ENCODE peak calls at places on chromosomes 1 and 21, in six cellular contexts. One of them, this sample, is unnamed.

GRCh38 chr1:228490120-228491078 is 3.2 kb downstream of the RNF187 start:
- DNase-seq in HepG2: no peak
- DNase-seq in GM12891: no peak
- DNase-seq in H1: no peak
- DNase-seq in K562: no peak
- DNase-seq in GM12878: no peak
- DNase-seq in this sample: no peak

GRCh38 chr21:35111531-35111930 is 62.4 kb upstream of the RUNX1 start:
- DNase-seq in HepG2: no peak
- DNase-seq in GM12891: no peak
- DNase-seq in H1: no peak
- DNase-seq in K562: no peak
- DNase-seq in GM12878: no peak
- DNase-seq in this sample: no peak

GRCh38 chr1:96918406-96918805 is 196.8 kb downstream of the PTBP2 start:
- DNase-seq in HepG2: no peak
- DNase-seq in GM12891: no peak
- DNase-seq in H1: no peak
- DNase-seq in K562: no peak
- DNase-seq in GM12878: no peak
- DNase-seq in this sample: no peak

GRCh38 chr1:200867018-200867811 is 5.6 kb upstream of the GPR25 start:
- DNase-seq in HepG2: no peak
- DNase-seq in GM12891: no peak
- DNase-seq in H1: peak
- DNase-seq in K562: no peak
- DNase-seq in GM12878: no peak
- DNase-seq in this sample: no peak

GRCh38 chr21:41763398-41763931 is 3.4 kb downstream of the RIPK4 start:
- DNase-seq in HepG2: no peak
- DNase-seq in GM12891: no peak
- DNase-seq in H1: no peak
- DNase-seq in K562: no peak
- DNase-seq in GM12878: no peak
- DNase-seq in this sample: no peak

GRCh38 chr1:111203681-111204210 is 3.3 kb upstream of the DENND2D start:
- DNase-seq in HepG2: no peak
- DNase-seq in GM12891: peak
- DNase-seq in H1: no peak
- DNase-seq in K562: no peak
- DNase-seq in GM12878: peak
- DNase-seq in this sample: peak

GRCh38 chr1:247647864-247648263 is 31.7 kb downstream of the OR13G1 start:
- DNase-seq in HepG2: no peak
- DNase-seq in GM12891: no peak
- DNase-seq in H1: no peak
- DNase-seq in K562: no peak
- DNase-seq in GM12878: no peak
- DNase-seq in this sample: no peak

GRCh38 chr1:150365945-150366344 is 2.0 kb downstream of the RPRD2 start:
- DNase-seq in HepG2: no peak
- DNase-seq in GM12891: no peak
- DNase-seq in H1: no peak
- DNase-seq in K562: no peak
- DNase-seq in GM12878: no peak
- DNase-seq in this sample: no peak

GRCh38 chr1:3073520-3074296 is 4.7 kb downstream of the PRDM16 start:
- DNase-seq in HepG2: no peak
- DNase-seq in GM12891: no peak
- DNase-seq in H1: peak
- DNase-seq in K562: no peak
- DNase-seq in GM12878: no peak
- DNase-seq in this sample: no peak

GRCh38 chr21:27475363-27475955 is 508.6 kb upstream of the ADAMTS5 start:
- DNase-seq in HepG2: no peak
- DNase-seq in GM12891: no peak
- DNase-seq in H1: no peak
- DNase-seq in K562: no peak
- DNase-seq in GM12878: no peak
- DNase-seq in this sample: no peak

GRCh38 chr21:44533121-44533890 is 6.7 kb downstream of the KRTAP10-1 start:
- DNase-seq in HepG2: no peak
- DNase-seq in GM12891: no peak
- DNase-seq in H1: no peak
- DNase-seq in K562: no peak
- DNase-seq in GM12878: no peak
- DNase-seq in this sample: no peak

GRCh38 chr1:54296666-54297065 is 96.7 kb downstream of the MRPL37 start:
- DNase-seq in HepG2: no peak
- DNase-seq in GM12891: no peak
- DNase-seq in H1: no peak
- DNase-seq in K562: no peak
- DNase-seq in GM12878: no peak
- DNase-seq in this sample: no peak

GRCh38 chr1:28602536-28603439 is 10.7 kb downstream of the RAB42 start:
- DNase-seq in HepG2: peak
- DNase-seq in GM12891: no peak
- DNase-seq in H1: peak
- DNase-seq in K562: peak
- DNase-seq in GM12878: no peak
- DNase-seq in this sample: no peak

GRCh38 chr1:61318319-61319125 is 236.2 kb downstream of the NFIA start:
- DNase-seq in HepG2: no peak
- DNase-seq in GM12891: peak
- DNase-seq in H1: no peak
- DNase-seq in K562: peak
- DNase-seq in GM12878: peak
- DNase-seq in this sample: peak

GRCh38 chr1:226548281-226549093 is at the start of gene STUM:
- DNase-seq in HepG2: no peak
- DNase-seq in GM12891: peak
- DNase-seq in H1: peak
- DNase-seq in K562: no peak
- DNase-seq in GM12878: no peak
- DNase-seq in this sample: peak
- TF ChIP-seq POLR2AphosphoS5 in HepG2: no peak
- TF ChIP-seq POLR2AphosphoS5 in GM12891: no peak
- TF ChIP-seq POLR2AphosphoS5 in H1: no peak
- TF ChIP-seq POLR2AphosphoS5 in K562: no peak
- TF ChIP-seq POLR2AphosphoS5 in GM12878: no peak
- TF ChIP-seq POLR2AphosphoS5 in this sample: no peak

GRCh38 chr1:30696831-30697230 is 26.6 kb downstream of the MATN1 start:
- DNase-seq in HepG2: no peak
- DNase-seq in GM12891: no peak
- DNase-seq in H1: no peak
- DNase-seq in K562: no peak
- DNase-seq in GM12878: no peak
- DNase-seq in this sample: no peak
- TF ChIP-seq TAF1 in HepG2: no peak
- TF ChIP-seq TAF1 in GM12891: no peak
- TF ChIP-seq TAF1 in H1: no peak
- TF ChIP-seq TAF1 in K562: no peak
- TF ChIP-seq TAF1 in GM12878: no peak
- TF ChIP-seq TAF1 in this sample: no peak

DNA sequence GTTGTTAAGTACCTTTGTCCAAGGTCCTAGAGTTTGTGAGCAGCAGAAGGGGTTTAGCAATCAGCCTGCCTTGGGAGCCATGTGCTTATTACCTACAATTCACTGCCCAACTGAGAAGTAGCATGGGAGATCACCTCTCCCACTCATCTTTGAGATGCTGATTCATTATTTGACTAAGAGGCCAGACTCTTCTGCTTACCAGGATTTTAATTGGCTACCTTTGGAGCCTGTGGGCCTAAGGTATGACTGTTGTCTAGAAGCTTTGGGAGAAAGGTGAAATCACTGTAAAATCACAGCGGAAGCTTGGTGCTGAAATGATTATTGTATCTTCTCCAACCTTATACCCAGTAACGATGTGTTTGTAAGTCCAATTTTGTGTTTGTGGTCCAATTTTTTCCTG is 213.4 kb downstream of the ST6GALNAC3 start:
- DNase-seq in HepG2: no peak
- DNase-seq in GM12891: no peak
- DNase-seq in H1: no peak
- DNase-seq in K562: no peak
- DNase-seq in GM12878: no peak
- DNase-seq in this sample: no peak
- TF ChIP-seq POLR2A in HepG2: no peak
- TF ChIP-seq POLR2A in GM12891: no peak
- TF ChIP-seq POLR2A in H1: no peak
- TF ChIP-seq POLR2A in K562: no peak
- TF ChIP-seq POLR2A in GM12878: no peak
- TF ChIP-seq POLR2A in this sample: no peak

DNA sequence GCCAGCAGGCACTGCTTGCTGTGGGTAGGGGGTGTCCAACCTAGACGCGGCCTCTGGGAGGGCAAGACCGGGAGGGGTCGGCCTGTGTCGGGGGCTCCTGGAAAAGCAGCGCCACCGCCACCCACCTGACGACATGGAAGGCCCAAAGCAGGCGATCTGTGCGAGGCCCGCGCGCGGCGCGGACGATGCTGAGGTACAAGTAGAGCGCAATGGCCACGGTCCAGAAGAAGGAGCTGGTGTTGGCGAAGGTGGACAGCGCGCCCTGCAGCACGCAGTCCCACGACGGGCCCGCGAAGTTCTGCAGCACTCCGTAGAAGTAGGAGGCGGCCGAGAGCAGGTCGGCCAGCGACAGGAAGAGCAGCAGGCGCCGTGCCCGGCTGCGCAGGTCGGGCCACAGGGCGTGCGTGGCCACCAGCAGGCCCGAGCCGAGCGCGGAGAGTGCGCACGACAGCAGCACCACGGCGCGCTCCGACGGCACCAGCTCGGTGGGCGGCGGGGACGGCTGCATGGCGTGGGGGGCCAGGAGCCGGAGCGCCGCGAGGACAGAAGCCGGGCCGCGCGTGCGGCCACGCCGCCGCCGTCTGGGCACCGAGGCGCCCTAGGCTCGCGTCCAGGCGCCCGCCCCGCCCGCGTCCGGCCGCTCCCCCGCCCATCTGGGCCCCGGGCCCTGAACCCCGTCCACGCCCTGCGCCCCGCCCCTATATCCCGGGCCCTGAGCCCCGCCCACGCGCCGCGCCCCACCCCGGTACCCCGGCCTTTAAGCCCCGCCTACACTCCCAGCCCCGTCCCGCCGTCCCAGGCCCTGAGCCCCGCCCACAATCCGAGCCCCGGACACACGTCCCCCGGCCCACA is at the start of gene GPR157:
- DNase-seq in HepG2: peak
- DNase-seq in GM12891: peak
- DNase-seq in H1: peak
- DNase-seq in K562: peak
- DNase-seq in GM12878: no peak
- DNase-seq in this sample: peak
- TF ChIP-seq POLR2AphosphoS5 in HepG2: peak
- TF ChIP-seq POLR2AphosphoS5 in GM12891: no peak
- TF ChIP-seq POLR2AphosphoS5 in H1: no peak
- TF ChIP-seq POLR2AphosphoS5 in K562: no peak
- TF ChIP-seq POLR2AphosphoS5 in GM12878: no peak
- TF ChIP-seq POLR2AphosphoS5 in this sample: no peak

DNA sequence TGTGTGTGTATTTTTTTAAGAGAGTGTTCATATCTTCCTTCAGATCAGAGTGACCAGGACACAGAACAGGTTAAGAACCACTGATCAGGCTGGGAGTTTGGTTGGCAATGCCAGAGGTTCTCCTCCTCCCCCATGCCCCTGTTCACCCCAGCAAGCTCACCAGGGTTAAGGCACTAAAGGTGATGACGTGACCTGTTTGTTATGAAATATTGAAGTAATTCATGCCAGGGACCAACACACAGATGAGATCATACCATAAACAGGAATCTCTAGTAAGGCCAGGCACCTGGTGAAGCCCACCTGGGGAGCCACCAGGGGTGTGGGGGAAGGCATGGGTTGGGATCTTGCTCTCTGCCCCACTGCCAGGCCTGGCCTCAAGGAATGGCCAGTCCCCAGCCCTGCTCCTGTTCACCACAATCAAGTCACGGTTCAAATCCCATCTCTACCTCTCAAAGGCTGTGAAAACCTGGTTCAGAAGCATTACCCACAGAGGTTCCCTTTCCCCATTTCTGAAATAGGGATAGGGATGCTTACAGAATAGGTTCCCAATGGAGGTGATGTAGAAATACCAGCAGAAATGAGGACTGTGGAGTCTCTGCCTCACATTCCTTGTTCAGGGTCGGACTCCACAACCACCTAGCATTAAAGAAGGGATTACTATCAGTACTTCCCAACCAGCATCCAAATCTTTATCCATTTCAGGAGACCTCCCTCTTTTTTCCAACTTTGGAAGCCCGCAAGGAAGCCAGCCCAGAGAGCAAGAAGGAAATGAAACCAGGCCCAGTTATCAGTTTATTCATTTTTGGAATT is 2.4 kb downstream of the ID3 start:
- DNase-seq in HepG2: peak
- DNase-seq in GM12891: no peak
- DNase-seq in H1: no peak
- DNase-seq in K562: no peak
- DNase-seq in GM12878: no peak
- DNase-seq in this sample: no peak
- TF ChIP-seq TAF1 in HepG2: no peak
- TF ChIP-seq TAF1 in GM12891: no peak
- TF ChIP-seq TAF1 in H1: no peak
- TF ChIP-seq TAF1 in K562: no peak
- TF ChIP-seq TAF1 in GM12878: no peak
- TF ChIP-seq TAF1 in this sample: no peak

This sample was measured in GM12892.